ENCODE peak calls at places on chromosomes 7 and 10, in eight cellular contexts. B is neuronal stem cell; D is spleen; U is CD8-positive, alpha-beta memory T cell; Z is CD8-positive, alpha-beta T cell; E is right lobe of liver; Q is effector memory CD4-positive, alpha-beta T cell; M is A673. O is an unnamed sample. For H3K4me1, the result is how much of the 10 kb centered on the place peaks cover.

GRCh38 chr10:51311232-51311631 is 236.9 kb downstream of the PRKG1 start:
- DNase-seq in B (no peak), D (no peak), U (no peak), Z (no peak), E (no peak), Q (no peak), M (no peak), O (no peak)

GRCh38 chr10:122234416-122234815 is 36.7 kb upstream of the BTBD16 start:
- DNase-seq in B (no peak), D (no peak), U (no peak), Z (no peak), E (no peak), Q (no peak), M (no peak), O (no peak)

GRCh38 chr7:494906-495305 is 24.7 kb downstream of the PDGFA start:
- DNase-seq in B (no peak), D (peak), U (peak), Z (no peak), E (peak), Q (no peak), M (no peak), O (peak)

GRCh38 chr7:124130-124949 is 68.0 kb upstream of the FAM20C start:
- DNase-seq in B (no peak), D (no peak), U (no peak), Z (no peak), E (no peak), Q (no peak), M (no peak), O (no peak)

GRCh38 chr10:73768881-73769280 is 13.0 kb upstream of the CHCHD1 start:
- DNase-seq in B (no peak), D (peak), U (peak), Z (peak), E (no peak), Q (peak), M (peak), O (no peak)

GRCh38 chr10:77504870-77505257 is 132.7 kb downstream of the KCNMA1 start:
- DNase-seq in B (no peak), D (no peak), U (no peak), Z (no peak), E (peak), Q (no peak), M (no peak), O (no peak)

GRCh38 chr10:7804216-7804615 is 14.1 kb upstream of the TAF3 start:
- DNase-seq in B (no peak), D (no peak), U (no peak), Z (no peak), E (no peak), Q (no peak), M (no peak), O (no peak)

GRCh38 chr10:118792501-118792900 is 37.7 kb upstream of the CACUL1 start:
- DNase-seq in B (no peak), D (no peak), U (no peak), Z (no peak), E (no peak), Q (no peak), M (no peak), O (peak)

GRCh38 chr10:110184363-110184762 is 23.0 kb upstream of the MXI1 start:
- DNase-seq in B (no peak), D (no peak), U (no peak), Z (no peak), E (no peak), Q (no peak), M (no peak), O (no peak)

GRCh38 chr7:14286036-14286435 is 296.6 kb upstream of the ETV1 start:
- DNase-seq in B (no peak), D (no peak), U (no peak), Z (no peak), E (no peak), Q (no peak), M (no peak), O (no peak)

GRCh38 chr7:27188666-27189559 is 3.9 kb upstream of the HOXA11 start:
- DNase-seq in B (no peak), D (no peak), U (peak), Z (peak), E (no peak), Q (no peak), M (no peak), O (no peak)

GRCh38 chr7:27189560-27190283 is 4.7 kb upstream of the HOXA11 start:
- DNase-seq in B (no peak), D (no peak), U (peak), Z (no peak), E (no peak), Q (no peak), M (no peak), O (no peak)

GRCh38 chr7:27191716-27192545 is 6.9 kb upstream of the HOXA11 start:
- DNase-seq in B (no peak), D (no peak), U (no peak), Z (no peak), E (no peak), Q (no peak), M (no peak), O (no peak)

GRCh38 chr7:27191081-27191715 is 6.2 kb upstream of the HOXA11 start:
- DNase-seq in B (no peak), D (no peak), U (peak), Z (no peak), E (no peak), Q (no peak), M (no peak), O (no peak)

DNA sequence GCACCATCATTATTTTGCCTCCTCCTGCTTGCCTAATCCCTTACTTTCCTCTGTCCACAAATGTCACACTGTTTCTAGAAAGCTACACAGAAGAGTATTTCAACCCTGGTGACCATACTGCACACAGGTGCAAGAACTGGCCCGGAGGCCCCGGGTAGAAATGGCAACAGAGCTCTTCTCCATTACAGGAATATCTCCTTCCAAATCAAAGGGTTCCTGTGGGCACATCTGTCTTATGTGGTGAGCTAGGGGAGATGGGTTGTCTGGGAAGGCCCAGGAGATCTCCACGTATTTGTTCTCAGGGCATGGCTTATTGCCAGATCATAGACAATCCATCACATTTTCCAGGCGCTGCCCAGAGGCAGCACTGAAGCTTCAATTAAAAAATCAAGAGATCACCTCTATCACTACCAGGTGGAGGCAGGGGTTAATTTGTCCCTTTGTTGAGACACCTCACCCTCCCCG is 5.3 kb upstream of the HOXA11 start:
- DNase-seq in B (no peak), D (no peak), U (no peak), Z (no peak), E (no peak), Q (no peak), M (no peak), O (no peak)
- H3K4me1 ChIP-seq in B (under half), D (half or more), U (under half), Z (half or more), E (under half), Q (half or more), M (under half), O (under half)

GRCh38 chr7:128005759-128006159 is 25.5 kb downstream of the LRRC4 start:
- DNase-seq in B (no peak), D (no peak), U (no peak), Z (no peak), E (no peak), Q (no peak), M (no peak), O (no peak)
- H3K4me3 ChIP-seq in B (no peak), D (no peak), U (no peak), Z (no peak), E (no peak), Q (no peak), M (no peak), O (no peak)

DNA sequence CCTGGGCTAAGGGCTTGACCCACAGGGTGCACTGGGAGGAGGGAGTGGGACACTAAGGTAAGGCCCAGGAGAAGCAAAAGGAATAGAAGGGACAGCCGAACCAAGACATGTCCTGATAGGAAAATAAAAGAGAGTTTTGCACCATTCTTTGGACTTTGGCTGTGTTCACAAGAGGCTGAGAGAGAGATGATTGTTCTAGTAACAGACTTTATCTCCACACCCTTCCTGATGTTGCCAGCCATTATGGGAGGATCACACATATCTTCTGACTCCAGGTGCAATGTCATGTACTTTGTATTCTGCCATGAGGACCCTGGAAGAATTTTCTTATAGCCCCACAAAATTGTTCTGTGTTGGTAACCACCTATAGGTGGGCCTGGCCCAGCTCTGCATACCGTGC is 11.4 kb downstream of the LSMEM1 start:
- DNase-seq in B (no peak), D (no peak), U (no peak), Z (no peak), E (no peak), Q (no peak), M (no peak), O (no peak)
- H3K4me1 ChIP-seq in B (under half), D (under half), U (under half), Z (under half), E (under half), Q (under half), M (under half), O (under half)

DNA sequence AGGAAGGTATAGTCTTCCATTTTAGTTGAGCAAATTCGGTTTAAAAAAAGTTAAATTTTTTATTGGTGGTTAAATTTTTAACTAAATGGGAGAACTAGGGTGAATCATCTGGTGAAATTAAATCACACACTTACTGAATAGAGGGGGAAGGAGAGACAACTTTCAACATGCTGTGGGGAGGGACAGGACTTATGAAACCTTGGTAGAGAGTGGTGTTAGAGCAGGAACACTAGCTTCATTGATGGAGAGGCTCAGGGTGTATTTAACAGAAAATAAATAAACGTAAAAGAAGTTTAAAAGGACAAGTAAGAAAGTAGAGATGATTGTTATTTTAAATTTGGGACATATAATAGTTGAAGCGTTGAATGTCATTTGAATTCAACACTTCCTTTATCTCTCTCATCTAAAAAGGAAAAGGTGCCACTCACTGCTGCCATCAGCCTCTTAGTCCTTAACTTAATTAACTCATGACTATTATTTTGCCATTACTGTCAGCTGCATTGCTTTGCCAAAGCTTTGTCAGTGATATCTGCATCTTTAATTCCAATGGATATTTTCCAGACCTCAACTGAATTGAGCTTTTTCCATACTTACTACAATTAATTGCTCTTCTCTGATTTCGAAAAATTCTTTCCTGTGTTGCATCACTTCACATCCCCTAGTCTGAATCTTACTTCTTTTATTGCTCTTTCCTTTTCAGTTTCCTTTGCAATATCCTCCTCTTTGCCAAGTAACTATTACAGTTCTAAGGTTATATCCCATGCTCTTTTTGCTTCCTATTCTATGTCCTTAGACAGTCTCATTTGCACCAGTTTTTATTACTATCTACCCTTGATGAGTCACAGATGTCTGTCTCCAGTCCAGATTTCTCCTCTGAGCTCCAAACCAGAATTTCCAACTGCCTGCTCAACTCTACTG is 71.7 kb downstream of the GNAT3 start:
- DNase-seq in B (no peak), D (no peak), U (no peak), Z (no peak), E (no peak), Q (no peak), M (peak), O (no peak)
- H3K4me3 ChIP-seq in B (no peak), D (no peak), U (no peak), Z (no peak), E (no peak), Q (no peak), M (no peak), O (no peak)

GRCh38 chr10:113261130-113261529 is 291.7 kb upstream of the HABP2 start:
- DNase-seq in B (no peak), D (no peak), U (no peak), Z (no peak), E (no peak), Q (no peak), M (no peak), O (no peak)
- H3K4me1 ChIP-seq in B (under half), D (under half), U (under half), Z (under half), E (under half), Q (under half), M (under half), O (under half)

GRCh38 chr7:128106840-128107239 is 75.6 kb upstream of the LRRC4 start:
- DNase-seq in B (no peak), D (peak), U (no peak), Z (no peak), E (no peak), Q (no peak), M (no peak), O (no peak)
- H3K4me3 ChIP-seq in B (no peak), D (no peak), U (no peak), Z (no peak), E (no peak), Q (no peak), M (no peak), O (no peak)

DNA sequence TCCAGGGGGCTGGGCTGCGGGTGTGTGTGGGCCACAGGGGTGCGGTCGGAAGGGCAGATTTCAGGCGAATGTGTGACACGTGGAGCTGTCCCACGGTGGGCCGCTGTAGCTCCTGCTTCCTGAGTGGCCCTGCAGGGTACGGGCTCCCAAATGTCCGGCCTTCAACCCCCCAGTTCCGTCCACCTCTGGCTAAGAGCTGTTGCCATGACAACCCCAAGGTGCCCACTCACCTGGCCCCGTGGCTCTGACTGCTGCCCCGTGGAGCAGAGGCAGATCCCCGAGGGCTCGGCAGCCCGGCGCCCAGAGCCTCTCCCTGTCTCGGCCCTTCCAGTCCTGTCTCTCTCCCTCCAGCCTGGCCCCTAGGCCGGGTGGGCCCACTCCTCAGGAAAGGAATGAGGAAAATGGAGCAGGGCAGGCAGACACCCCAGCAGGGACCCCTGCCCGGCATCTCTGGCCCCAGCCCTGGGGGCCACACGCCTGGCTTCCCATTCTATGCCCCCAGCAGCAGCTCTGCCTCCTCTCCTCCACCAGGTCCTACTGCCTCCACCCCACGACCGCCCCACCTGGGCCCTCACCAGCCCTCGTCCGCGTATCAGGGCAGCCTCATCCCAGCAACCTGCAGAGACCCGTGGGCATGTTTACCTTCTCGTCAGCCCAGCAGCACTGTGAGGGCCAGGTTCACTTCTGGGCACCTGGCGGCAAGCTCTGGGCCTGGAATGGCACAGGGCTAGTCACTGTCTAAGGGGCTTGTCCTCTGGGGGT is 215.6 kb downstream of the ELFN1 start:
- DNase-seq in B (no peak), D (no peak), U (no peak), Z (no peak), E (no peak), Q (no peak), M (no peak), O (no peak)
- H3K4me1 ChIP-seq in B (under half), D (half or more), U (under half), Z (under half), E (under half), Q (under half), M (under half), O (under half)